ENCODE peak calls at places on chromosomes 16 and 17, in four cellular contexts. H is H1, Q is K562, O is SK-N-SH. X is an unnamed sample.

GRCh38 chr16:70770968-70771552 is 29.9 kb downstream of the VAC14 start:
- DNase-seq in O (peak), H (peak), Q (peak), X (peak)

GRCh38 chr17:19546289-19547065 is 12.8 kb downstream of the SLC47A1 start:
- DNase-seq in O (no peak), H (no peak), Q (no peak), X (no peak)

GRCh38 chr17:2837147-2837561 is 40.9 kb downstream of the RAP1GAP2 start:
- DNase-seq in O (no peak), Q (no peak), H (no peak), X (no peak)

GRCh38 chr17:39097159-39097519 is 54.3 kb downstream of the PLXDC1 start:
- DNase-seq in O (no peak), H (no peak), Q (no peak), X (no peak)

GRCh38 chr17:40518401-40519088 is 17.1 kb upstream of the TNS4 start:
- DNase-seq in O (no peak), H (no peak), Q (no peak), X (peak)

GRCh38 chr17:38613525-38613980 is 7.8 kb upstream of the SRCIN1 start:
- DNase-seq in O (no peak), Q (no peak), H (no peak), X (no peak)

GRCh38 chr16:66911801-66912200 is 6.9 kb downstream of the CDH16 start:
- DNase-seq in H (no peak), Q (no peak), O (no peak), X (no peak)

GRCh38 chr17:2235792-2236365 is 67.7 kb downstream of the SMG6 start:
- DNase-seq in H (no peak), Q (no peak), O (no peak), X (no peak)

GRCh38 chr17:57471941-57472368 is 215.6 kb downstream of the MSI2 start:
- DNase-seq in O (no peak), H (no peak), Q (no peak), X (no peak)

GRCh38 chr17:83133302-83134121 is 54.1 kb downstream of the METRNL start:
- DNase-seq in O (peak), H (no peak), Q (no peak), X (no peak)

GRCh38 chr17:67992541-67993152 is 3.6 kb downstream of the C17orf58 start:
- DNase-seq in Q (peak), O (no peak), H (no peak), X (no peak)

GRCh38 chr17:41835800-41836549 is at the start of gene NT5C3B:
- DNase-seq in O (peak), H (peak), Q (peak), X (peak)

GRCh38 chr17:4849011-4849536 is 15.9 kb downstream of the MINK1 start:
- DNase-seq in O (no peak), Q (no peak), H (no peak), X (peak)

GRCh38 chr17:7555320-7555948 is 3.1 kb upstream of the TNFSF13 start:
- DNase-seq in O (no peak), Q (no peak), H (peak), X (no peak)

GRCh38 chr16:78740269-78740668 is 640.8 kb downstream of the WWOX start:
- DNase-seq in H (no peak), Q (no peak), O (no peak), X (no peak)

GRCh38 chr16:89116341-89117238 is 22.9 kb downstream of the ACSF3 start:
- DNase-seq in O (no peak), H (no peak), Q (no peak), X (no peak)

GRCh38 chr16:10616395-10616743 is 36.0 kb upstream of the EMP2 start:
- DNase-seq in Q (no peak), O (no peak), H (no peak), X (no peak)

GRCh38 chr16:22300427-22301071 is 3.3 kb downstream of the POLR3E start:
- DNase-seq in H (peak), Q (peak), O (peak), X (no peak)

GRCh38 chr17:66990047-66990446 is 25.5 kb downstream of the CACNG4 start:
- DNase-seq in O (no peak), Q (no peak), H (no peak), X (no peak)

GRCh38 chr17:1422907-1423306 is 22.9 kb upstream of the YWHAE start:
- DNase-seq in H (no peak), O (no peak), Q (no peak), X (no peak)

GRCh38 chr16:67165121-67166034 is 833 bp downstream of the HSF4 start:
- DNase-seq in H (peak), O (no peak), Q (no peak), X (no peak)

GRCh38 chr16:7231762-7232161 is 100.9 kb upstream of the RBFOX1 start:
- DNase-seq in Q (no peak), O (no peak), H (no peak), X (no peak)

GRCh38 chr17:81867123-81867951 is 3.8 kb downstream of the ARHGDIA start:
- DNase-seq in O (peak), H (peak), Q (peak), X (no peak)

GRCh38 chr16:86530251-86531192 is 20.2 kb downstream of the FOXF1 start:
- DNase-seq in O (no peak), H (no peak), Q (no peak), X (no peak)

GRCh38 chr17:31378638-31379037 is 12.8 kb upstream of the RAB11FIP4 start:
- DNase-seq in Q (no peak), H (no peak), O (no peak), X (no peak)

GRCh38 chr16:23469814-23470213 is 16.8 kb upstream of the COG7 start:
- DNase-seq in H (no peak), O (no peak), Q (no peak), X (peak)

GRCh38 chr16:30736995-30737793 is 11.0 kb upstream of the PHKG2 start:
- DNase-seq in O (no peak), Q (no peak), H (no peak), X (no peak)

GRCh38 chr17:68378202-68379149 is 78.8 kb downstream of the WIPI1 start:
- DNase-seq in O (peak), Q (no peak), H (peak), X (peak)

GRCh38 chr17:66737524-66737923 is 97.4 kb upstream of the CACNG5 start:
- DNase-seq in Q (no peak), H (no peak), O (no peak), X (no peak)

GRCh38 chr17:48163809-48164208 is 56.2 kb downstream of the SNX11 start:
- DNase-seq in Q (no peak), H (no peak), O (no peak), X (no peak)

GRCh38 chr17:42720996-42721583 is 23.8 kb downstream of the EZH1 start:
- DNase-seq in Q (peak), H (no peak), O (peak), X (peak)

GRCh38 chr16:11029948-11030347 is 85.6 kb downstream of the CLEC16A start:
- DNase-seq in Q (no peak), H (no peak), O (no peak), X (no peak)

GRCh38 chr16:254461-254860 is 19.8 kb downstream of the FAM234A start:
- DNase-seq in O (no peak), Q (no peak), H (no peak), X (no peak)

GRCh38 chr16:8696880-8697279 is 22.5 kb downstream of the ABAT start:
- DNase-seq in Q (no peak), O (no peak), H (no peak), X (no peak)

GRCh38 chr17:78862073-78863023 is 21.7 kb upstream of the USP36 start:
- DNase-seq in Q (peak), H (no peak), O (no peak), X (peak)

GRCh38 chr17:76018340-76018680 is 8.8 kb downstream of the EVPL start:
- DNase-seq in Q (no peak), O (peak), H (no peak), X (no peak)

GRCh38 chr17:3846739-3847670 is 959 bp upstream of the NCBP3 start:
- DNase-seq in H (no peak), O (no peak), Q (no peak), X (no peak)
- H3K4me2 ChIP-seq in H (peak), O (peak), Q (peak), X (peak)

DNA sequence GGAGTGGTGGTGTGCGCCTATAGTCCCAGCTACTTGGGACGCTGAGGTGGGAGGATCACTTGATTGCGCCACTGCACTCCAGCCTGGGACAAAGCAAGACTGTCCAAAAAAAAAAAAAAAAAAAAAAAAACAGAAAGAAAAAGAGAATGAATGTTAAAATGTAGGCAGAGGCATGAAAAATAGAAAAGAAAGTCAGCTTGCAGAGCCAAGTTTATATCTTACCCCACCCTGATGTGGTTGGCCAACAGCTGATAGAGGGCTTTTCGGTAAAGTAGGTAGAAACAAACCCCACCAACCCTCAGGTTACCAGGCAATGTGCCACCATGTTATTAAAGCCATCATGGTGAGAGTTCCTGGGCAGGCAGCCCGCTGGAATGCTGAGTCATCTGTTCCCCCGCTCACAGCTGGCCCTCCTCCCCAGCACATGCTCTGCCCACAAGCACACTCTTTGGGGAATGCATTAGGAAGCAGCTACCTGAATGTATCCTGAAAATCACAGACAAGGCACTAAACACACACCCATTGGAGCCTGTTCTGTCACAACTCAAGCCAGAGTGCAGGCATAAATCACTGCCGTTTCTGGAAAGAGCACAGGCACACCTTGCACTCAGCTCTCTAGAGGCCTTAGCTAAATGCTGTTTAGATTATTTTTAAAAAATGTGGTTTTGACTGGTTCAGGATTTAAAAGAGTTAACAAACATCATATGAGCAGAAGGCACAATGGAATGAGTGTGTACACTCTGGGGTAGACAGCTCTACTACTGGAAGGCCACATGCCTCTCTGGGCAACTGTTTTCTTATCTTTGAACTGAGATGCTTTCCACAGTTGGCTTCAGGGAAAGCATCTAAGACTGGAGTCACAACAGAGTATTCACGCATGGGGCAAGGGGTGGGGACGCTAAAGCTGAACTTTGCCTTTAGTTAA is 128.5 kb downstream of the PARN start:
- DNase-seq in O (peak), H (peak), Q (peak), X (peak)
- TF ChIP-seq SIN3A in O (peak), H (no peak), Q (no peak), X (peak)

GRCh38 chr17:34578656-34579016 is 746 bp upstream of the TMEM132E start:
- DNase-seq in O (no peak), H (no peak), Q (no peak), X (no peak)

GRCh38 chr17:34580685-34581445 is 1.5 kb downstream of the TMEM132E start:
- DNase-seq in O (peak), Q (peak), H (peak), X (no peak)

GRCh38 chr17:34579017-34579946 is at the start of gene TMEM132E:
- DNase-seq in H (peak), Q (no peak), O (peak), X (no peak)

GRCh38 chr17:34581446-34582184 is 2.2 kb downstream of the TMEM132E start:
- DNase-seq in O (peak), H (no peak), Q (no peak), X (no peak)

DNA sequence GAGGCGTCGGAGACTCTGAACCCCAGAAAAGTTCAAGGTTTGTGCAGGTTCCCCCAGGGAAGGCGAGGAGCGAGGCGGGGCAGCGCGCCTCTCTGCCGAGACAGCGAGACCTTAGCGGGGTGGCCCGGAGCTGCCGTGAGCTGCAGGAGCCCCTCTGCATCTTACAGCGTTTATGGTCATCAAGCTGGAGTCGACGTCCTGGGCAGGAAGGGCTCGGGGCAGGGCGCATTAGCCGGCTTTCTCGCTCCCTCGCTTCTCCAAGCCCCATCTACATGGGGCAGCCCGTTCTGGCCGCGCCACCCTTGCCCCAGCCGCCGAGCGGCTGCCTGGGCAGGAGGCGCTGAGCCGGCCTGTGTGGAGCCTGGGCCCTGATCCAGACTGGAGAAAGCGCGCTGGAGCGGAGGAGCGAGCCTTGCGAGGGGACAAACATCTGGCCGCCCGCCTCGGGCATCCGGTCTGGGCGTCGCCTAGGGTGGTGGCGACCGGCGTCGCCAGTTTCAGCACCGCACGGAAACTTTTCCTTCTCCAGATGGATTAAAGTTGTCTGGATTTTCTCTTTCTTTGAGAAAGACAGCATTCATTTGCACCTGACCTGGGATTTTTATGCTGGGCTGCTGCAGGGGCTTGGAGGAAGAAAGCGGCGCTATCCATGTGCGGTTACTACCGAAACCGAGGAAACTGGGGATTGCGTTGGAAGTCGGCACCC is 750 bp downstream of the TMEM132E start:
- DNase-seq in Q (no peak), H (peak), O (peak), X (no peak)
- H3K4me2 ChIP-seq in Q (no peak), H (peak), O (peak), X (no peak)

GRCh38 chr17:44988256-44988942 is 20.3 kb upstream of the C1QL1 start:
- DNase-seq in O (no peak), Q (no peak), H (peak), X (no peak)
- TF ChIP-seq SIN3A in O (no peak), Q (no peak), H (no peak), X (no peak)

GRCh38 chr17:80103061-80103481 is 1.7 kb downstream of the GAA start:
- DNase-seq in Q (no peak), H (no peak), O (no peak), X (no peak)
- H3K4me2 ChIP-seq in Q (no peak), H (peak), O (peak), X (peak)

GRCh38 chr16:20969386-20969785 is 68.8 kb downstream of the LYRM1 start:
- DNase-seq in H (no peak), Q (no peak), O (no peak), X (no peak)

GRCh38 chr16:20971420-20971819 is 70.8 kb downstream of the LYRM1 start:
- DNase-seq in H (no peak), Q (no peak), O (no peak), X (no peak)

GRCh38 chr16:20968765-20969164 is 68.2 kb downstream of the LYRM1 start:
- DNase-seq in Q (no peak), H (no peak), O (no peak), X (no peak)

GRCh38 chr16:20960899-20961298 is 60.3 kb downstream of the LYRM1 start:
- DNase-seq in Q (no peak), H (no peak), O (no peak), X (no peak)

GRCh38 chr16:20966746-20967145 is 66.2 kb downstream of the LYRM1 start:
- DNase-seq in Q (no peak), H (no peak), O (no peak), X (no peak)
- TF ChIP-seq SIN3A in Q (no peak), H (no peak), O (no peak), X (no peak)

X was measured in HCT116.